ENCODE peak calls at places on chromosomes 7 and 10, in seven cellular contexts. K is adrenal gland, U is thoracic aorta, S is GM23338, Z is left ventricle myocardium inferior, I is lower lobe of right lung, F is tibial nerve. R is an unnamed sample.

GRCh38 chr7:51069411-51070083 is 247.1 kb downstream of the COBL start:
- DNase-seq in K (no peak), F (no peak), I (no peak), S (no peak), U (no peak), Z (no peak), R (no peak)

GRCh38 chr7:35727571-35727970 is 32.6 kb upstream of the HERPUD2 start:
- DNase-seq in I (no peak), U (no peak), S (no peak), K (no peak), Z (no peak), F (no peak), R (peak; percentile 62)

GRCh38 chr7:117872565-117873055 is 631 bp downstream of the CTTNBP2 start:
- DNase-seq in S (peak; percentile 51), I (no peak), U (no peak), K (peak; percentile 31), F (peak; percentile 24), Z (peak; percentile 29), R (no peak)

GRCh38 chr7:4851459-4852422 is 10.1 kb downstream of the PAPOLB start:
- DNase-seq in K (no peak), U (no peak), I (no peak), Z (no peak), F (no peak), S (no peak), R (no peak)

GRCh38 chr7:7808156-7808555 is 89.7 kb upstream of the RPA3 start:
- DNase-seq in U (no peak), Z (no peak), F (no peak), S (no peak), I (no peak), K (no peak), R (no peak)

GRCh38 chr10:132204781-132205473 is 18.2 kb downstream of the DPYSL4 start:
- DNase-seq in K (no peak), U (no peak), Z (no peak), S (peak; percentile 25), F (no peak), I (peak; percentile 41), R (no peak)

GRCh38 chr10:49280001-49280408 is 19.0 kb upstream of the C10orf71 start:
- DNase-seq in K (no peak), U (no peak), Z (no peak), S (no peak), F (no peak), I (no peak), R (no peak)

GRCh38 chr7:21969822-21970221 is 24.1 kb upstream of the CDCA7L start:
- DNase-seq in F (no peak), U (no peak), I (no peak), S (no peak), K (no peak), Z (no peak), R (no peak)

GRCh38 chr7:148944935-148945934 is 61.1 kb upstream of the EZH2 start:
- DNase-seq in Z (no peak), U (no peak), S (no peak), K (no peak), F (no peak), I (no peak), R (no peak)

GRCh38 chr7:128860158-128861073 is 2.2 kb upstream of the ATP6V1F start:
- DNase-seq in U (no peak), K (no peak), S (peak; percentile 47), Z (no peak), F (no peak), I (no peak), R (peak; percentile 45)

GRCh38 chr7:150373049-150373801 is 4.6 kb downstream of the REPIN1 start:
- DNase-seq in F (no peak), K (no peak), S (no peak), I (no peak), U (no peak), Z (no peak), R (peak; percentile 45)

GRCh38 chr7:110090113-110090820 is 1000.7 kb upstream of the LRRN3 start:
- DNase-seq in S (peak; percentile 57), K (peak; percentile 32), U (no peak), Z (no peak), I (no peak), F (no peak), R (peak; percentile 1)

GRCh38 chr7:50560865-50561351 is 4.3 kb downstream of the DDC start:
- DNase-seq in Z (no peak), F (no peak), S (peak; percentile 30), U (no peak), I (no peak), K (peak; percentile 35), R (no peak)

GRCh38 chr7:147540743-147541142 is 1049.8 kb upstream of the C7orf33 start:
- DNase-seq in F (no peak), U (no peak), I (no peak), K (no peak), Z (no peak), S (no peak), R (no peak)

GRCh38 chr10:75042292-75042974 is 69.0 kb upstream of the SAMD8 start:
- DNase-seq in K (no peak), S (no peak), I (no peak), U (no peak), Z (no peak), F (no peak), R (no peak)

GRCh38 chr7:112744818-112745217 is 45.4 kb downstream of the TMEM168 start:
- DNase-seq in F (no peak), I (no peak), U (no peak), Z (no peak), S (no peak), K (no peak), R (no peak)

DNA sequence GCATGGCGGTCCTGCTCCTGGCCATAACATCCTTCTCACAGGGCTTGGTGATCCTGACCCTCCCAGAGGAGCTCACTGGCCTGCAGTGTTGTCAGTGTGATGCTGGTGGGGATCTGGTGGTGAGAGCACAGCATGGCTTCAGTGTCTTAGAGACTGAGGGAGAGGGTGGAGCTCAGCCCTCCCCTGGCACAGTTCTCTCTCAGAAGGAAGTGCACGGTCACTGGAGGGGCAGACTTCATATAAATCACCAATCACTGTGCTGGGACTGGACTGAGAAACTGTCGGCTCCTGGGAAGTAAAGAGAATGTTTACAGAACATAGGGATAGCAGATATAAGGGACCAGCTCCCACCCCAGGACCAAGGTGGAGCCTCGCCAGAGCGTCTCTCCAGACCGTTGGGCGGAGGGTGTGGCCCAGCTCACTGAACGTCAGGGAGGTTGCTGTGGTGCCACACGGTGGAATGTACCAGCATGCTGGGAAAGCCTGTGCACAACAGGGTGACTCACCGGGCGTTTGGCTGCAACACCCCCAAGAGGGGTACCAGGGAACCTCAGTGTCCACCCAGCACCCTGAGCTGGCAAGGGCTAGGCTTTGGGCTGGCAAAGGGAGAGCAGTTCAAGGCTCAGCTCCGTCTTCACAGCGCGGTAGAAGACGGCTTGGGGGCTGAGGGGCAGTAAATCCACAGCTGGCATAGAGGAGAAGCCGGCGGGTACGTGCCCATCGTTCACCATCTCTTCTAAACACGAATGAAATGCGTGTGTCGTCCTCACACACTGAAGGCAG is 8.8 kb upstream of the GET4 start:
- DNase-seq in Z (no peak), F (no peak), I (peak; percentile 67), U (peak; percentile 60), S (no peak), K (no peak), R (no peak)
- TF ChIP-seq CTCF in Z (no peak), F (no peak), I (no peak), U (peak; percentile 26), S (no peak), K (no peak), R (no peak)

DNA sequence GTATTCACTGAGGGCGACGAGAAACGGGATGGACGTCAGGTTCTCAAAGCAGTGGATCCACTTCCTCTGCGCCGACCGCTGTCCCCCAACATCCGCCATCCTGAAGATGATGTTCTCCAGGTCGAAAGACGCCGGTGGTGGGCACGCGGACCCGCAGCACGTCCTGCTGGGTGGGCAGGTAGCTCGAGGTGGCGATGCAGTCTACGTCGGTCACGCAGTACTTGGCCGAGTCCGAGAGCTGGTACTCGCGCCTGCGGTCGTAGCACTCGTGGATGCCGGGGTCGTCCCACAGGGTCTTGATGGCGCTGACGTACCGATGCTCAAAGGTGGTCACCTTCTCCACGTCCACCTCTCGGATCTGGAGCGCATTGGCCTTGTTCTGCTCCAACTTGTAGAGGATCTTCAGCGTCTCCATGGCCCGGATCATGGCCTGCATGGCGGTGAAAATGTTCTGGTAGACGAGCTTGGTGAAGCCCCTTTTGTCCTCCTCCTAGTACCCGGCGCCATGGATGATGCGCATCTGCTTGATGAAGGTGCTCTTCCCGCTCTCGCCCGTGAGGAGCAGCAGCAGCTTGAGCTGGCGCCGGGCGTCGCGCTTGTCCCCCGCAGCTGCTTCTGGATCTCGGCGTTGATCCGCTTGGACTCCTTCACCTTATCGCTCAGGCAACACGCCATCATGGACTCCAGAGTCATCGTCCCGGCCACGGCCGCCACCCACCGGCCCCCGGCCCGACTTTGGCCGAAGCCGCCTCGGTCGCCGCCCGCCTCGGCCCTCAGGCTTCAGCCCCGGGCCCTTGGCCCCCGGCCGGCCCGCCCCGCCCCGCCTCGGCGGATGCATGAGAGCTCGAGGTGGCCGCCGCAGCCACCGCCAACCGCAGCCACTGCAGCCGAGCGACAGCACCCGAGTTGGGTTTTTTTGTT is 122.9 kb upstream of the KCTD7 start:
- DNase-seq in F (no peak), K (no peak), S (no peak), Z (no peak), I (peak; percentile 51), U (no peak), R (no peak)
- H3K4me3 ChIP-seq in F (peak overlapping the region; percentile 7), K (no peak overlapping the region), S (no peak overlapping the region), Z (peak overlapping the region; percentile 59), I (peak overlapping the region; percentile 37), U (peak overlapping the region; percentile 66), R (no peak overlapping the region)

GRCh38 chr7:131021902-131022301 is 287.9 kb upstream of the KLF14 start:
- DNase-seq in K (no peak), Z (no peak), U (no peak), S (no peak), F (no peak), I (no peak), R (no peak)

GRCh38 chr7:131020759-131021219 is 286.8 kb upstream of the KLF14 start:
- DNase-seq in K (no peak), Z (no peak), F (no peak), I (no peak), U (no peak), S (no peak), R (no peak)

GRCh38 chr7:131026297-131027003 is 292.4 kb upstream of the KLF14 start:
- DNase-seq in F (no peak), U (no peak), S (no peak), I (no peak), Z (no peak), K (no peak), R (no peak)

GRCh38 chr7:131019351-131019750 is 285.3 kb upstream of the KLF14 start:
- DNase-seq in U (no peak), Z (no peak), S (no peak), F (no peak), I (no peak), K (no peak), R (no peak)

GRCh38 chr7:131021460-131021859 is 287.5 kb upstream of the KLF14 start:
- DNase-seq in I (no peak), Z (no peak), F (no peak), U (no peak), K (no peak), S (no peak), R (no peak)
- H3K4me1 ChIP-seq in I (peaks cover 47% of the 10 kb centered on the region), Z (peaks cover 77% of the 10 kb centered on the region), F (peaks cover 95% of the 10 kb centered on the region), U (peaks cover 76% of the 10 kb centered on the region), K (peaks cover 43% of the 10 kb centered on the region), S (no peaks in the 10 kb centered on the region), R (peaks cover 15% of the 10 kb centered on the region)

DNA sequence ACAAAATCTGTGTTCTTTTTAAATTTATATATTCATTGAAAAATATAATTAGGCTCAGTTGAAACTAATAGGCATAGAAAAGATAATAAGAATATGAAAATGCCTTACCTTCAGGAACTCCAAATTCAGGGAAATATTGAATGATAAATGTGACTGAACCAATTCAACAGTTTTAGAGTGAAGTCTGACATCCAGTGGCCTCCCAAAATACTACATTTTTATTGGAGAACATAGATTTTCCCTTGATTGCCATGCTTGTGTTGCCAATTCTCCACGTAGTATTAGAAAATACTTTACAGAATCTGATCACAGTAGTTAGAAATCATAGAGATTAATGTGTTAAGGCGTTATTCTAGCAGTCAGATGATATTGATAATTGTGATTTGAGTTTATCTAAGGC is 1246.7 kb downstream of the GATA3 start:
- DNase-seq in F (no peak), Z (no peak), U (no peak), I (no peak), S (peak; percentile 17), K (no peak), R (no peak)
- TF ChIP-seq CTCF in F (peak; percentile 23), Z (no peak), U (no peak), I (no peak), S (peak; percentile 35), K (peak; percentile 8), R (peak; percentile 38)

R was measured in OCI-LY7.